ENCODE peak calls at places on chromosomes 6 and 20, in five cellular contexts. W is heart right ventricle, Q is IMR-90, X is spleen, J is GM13977. P is an unnamed sample.

GRCh38 chr20:22977047-22977785 is 57.9 kb upstream of the SSTR4 start:
- DNase-seq in Q (no peak), J (no peak), X (no peak), W (peak), P (no peak)

GRCh38 chr6:35916056-35916455 is 4.8 kb downstream of the SRPK1 start:
- DNase-seq in X (no peak), Q (no peak), W (no peak), J (no peak), P (no peak)

GRCh38 chr6:168035098-168035660 is 37.7 kb downstream of the KIF25 start:
- DNase-seq in J (no peak), X (peak), Q (peak), W (peak), P (peak)

GRCh38 chr6:109166643-109167042 is 71.3 kb downstream of the CEP57L1 start:
- DNase-seq in W (no peak), Q (no peak), J (no peak), X (no peak), P (no peak)

GRCh38 chr6:105545947-105546710 is 143.2 kb upstream of the PREP start:
- DNase-seq in Q (peak), W (no peak), X (no peak), J (no peak), P (peak)

GRCh38 chr6:37083243-37084138 is 78.0 kb downstream of the FGD2 start:
- DNase-seq in Q (peak), X (peak), J (no peak), W (peak), P (peak)

GRCh38 chr20:53130819-53131218 is 158.7 kb downstream of the TSHZ2 start:
- DNase-seq in Q (no peak), W (no peak), J (no peak), X (no peak), P (no peak)

GRCh38 chr6:130776287-130776925 is 50.8 kb upstream of the SMLR1 start:
- DNase-seq in J (peak), Q (no peak), W (no peak), X (no peak), P (no peak)

GRCh38 chr6:8182209-8182845 is 80.0 kb upstream of the EEF1E1 start:
- DNase-seq in J (no peak), Q (peak), X (no peak), W (no peak), P (no peak)

DNA sequence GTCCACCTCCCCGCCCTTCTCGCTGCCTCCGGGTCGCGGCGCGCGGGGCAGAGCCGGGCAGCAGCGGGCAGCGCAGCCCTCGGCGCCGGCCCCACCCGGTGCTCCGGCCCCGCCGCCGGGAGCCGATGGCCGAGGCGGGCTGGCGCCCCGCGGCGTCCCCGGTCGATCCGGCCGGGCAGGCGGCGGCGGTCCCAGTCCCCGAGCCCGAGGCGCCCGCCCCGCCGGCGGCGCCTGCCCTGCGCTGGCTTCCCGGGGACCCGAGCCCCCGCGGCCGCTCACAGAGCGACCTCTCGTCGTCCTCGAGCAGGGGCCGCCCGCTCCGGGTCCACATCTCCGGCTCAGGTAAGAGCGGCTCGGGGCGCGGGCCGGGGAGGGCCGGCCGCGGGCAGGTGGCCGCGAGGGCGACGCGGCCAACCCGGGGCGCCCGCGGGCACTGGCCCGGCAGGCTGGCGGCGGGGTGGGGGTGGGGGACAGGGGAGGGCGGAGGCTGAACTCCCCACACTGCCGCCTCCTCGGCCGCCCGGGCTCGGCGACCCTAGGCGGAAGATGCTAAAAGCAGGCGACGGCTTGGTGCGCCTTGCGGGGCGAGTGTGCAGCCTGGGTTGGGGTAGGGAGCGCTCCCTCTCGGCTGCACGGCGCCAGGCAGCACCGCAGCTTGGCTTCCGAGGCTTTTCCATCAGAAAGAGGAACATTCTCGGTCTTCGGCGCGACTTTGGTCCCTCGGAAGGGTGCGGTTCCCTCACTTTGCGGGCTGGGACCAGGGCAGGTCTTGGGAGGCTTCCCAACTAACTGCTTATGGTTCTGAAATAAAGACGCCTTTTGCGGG is 25.6 kb upstream of the FUCA2 start:
- DNase-seq in Q (peak), X (peak), J (peak), W (peak), P (peak)
- TF ChIP-seq CTCF in Q (peak), X (no peak), J (peak), W (peak), P (peak)

GRCh38 chr6:159808647-159809046 is 8.6 kb downstream of the PNLDC1 start:
- DNase-seq in X (no peak), W (no peak), Q (no peak), J (no peak), P (no peak)
- TF ChIP-seq CTCF in X (no peak), W (no peak), Q (no peak), J (no peak), P (no peak)

GRCh38 chr6:143233563-143234285 is 173.0 kb downstream of the AIG1 start:
- DNase-seq in Q (no peak), X (no peak), W (no peak), J (no peak), P (no peak)

GRCh38 chr6:143238306-143238705 is 177.6 kb downstream of the AIG1 start:
- DNase-seq in W (no peak), X (no peak), Q (no peak), J (no peak), P (no peak)

GRCh38 chr6:143232849-143233248 is 172.2 kb downstream of the AIG1 start:
- DNase-seq in X (no peak), Q (peak), W (no peak), J (peak), P (peak)

GRCh38 chr6:143234686-143235085 is 174.0 kb downstream of the AIG1 start:
- DNase-seq in Q (no peak), J (no peak), X (no peak), W (no peak), P (no peak)

GRCh38 chr6:143236151-143236788 is 175.6 kb downstream of the AIG1 start:
- DNase-seq in W (no peak), Q (peak), X (no peak), J (no peak), P (peak)
- TF ChIP-seq CTCF in W (no peak), Q (no peak), X (no peak), J (no peak), P (no peak)

GRCh38 chr6:93419304-93420162 is at the start of gene EPHA7:
- DNase-seq in J (peak), W (peak), X (peak), Q (peak), P (no peak)

GRCh38 chr6:93424303-93425064 is 5.1 kb upstream of the EPHA7 start:
- DNase-seq in Q (no peak), X (no peak), J (no peak), W (no peak), P (peak)

GRCh38 chr6:93420163-93420806 is 926 bp upstream of the EPHA7 start:
- DNase-seq in Q (no peak), X (no peak), W (no peak), J (no peak), P (no peak)

GRCh38 chr6:93418448-93419303 is 683 bp downstream of the EPHA7 start:
- DNase-seq in J (peak), W (peak), Q (no peak), X (peak), P (no peak)

GRCh38 chr6:93423542-93423941 is 4.2 kb upstream of the EPHA7 start:
- DNase-seq in Q (no peak), X (no peak), W (no peak), J (no peak), P (peak)
- TF ChIP-seq CTCF in Q (peak), X (no peak), W (peak), J (peak), P (peak)

GRCh38 chr6:160679402-160679769 is 15.3 kb upstream of the LPA start:
- DNase-seq in Q (no peak), W (no peak), X (no peak), J (no peak), P (no peak)
- TF ChIP-seq CTCF in Q (no peak), W (peak), X (no peak), J (no peak), P (no peak)

DNA sequence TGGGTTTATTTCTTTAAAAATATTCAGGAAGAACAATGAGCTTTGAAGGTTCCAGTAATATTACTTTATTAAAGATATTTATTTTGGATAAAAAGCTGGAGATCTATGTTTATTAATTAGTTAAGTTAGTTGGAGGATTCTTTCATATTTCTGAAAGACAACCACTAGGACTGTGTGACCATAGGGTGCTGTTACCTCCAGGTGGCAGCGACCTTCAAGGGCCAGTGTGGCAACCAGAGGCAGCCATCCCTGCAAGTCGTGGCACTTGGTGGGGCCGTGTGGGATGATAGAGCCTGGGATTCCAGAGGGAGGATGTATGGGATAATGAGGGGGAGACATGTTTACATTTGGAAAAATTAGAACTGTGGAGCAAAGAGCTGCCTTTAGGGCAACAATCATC is 95.5 kb upstream of the SCP2D1 start:
- DNase-seq in Q (no peak), X (no peak), W (no peak), J (no peak), P (no peak)
- TF ChIP-seq CTCF in Q (no peak), X (no peak), W (no peak), J (no peak), P (no peak)

GRCh38 chr6:156701961-156702360 is 75.2 kb upstream of the ARID1B start:
- DNase-seq in Q (no peak), W (no peak), X (no peak), J (no peak), P (no peak)
- TF ChIP-seq CTCF in Q (no peak), W (no peak), X (no peak), J (no peak), P (no peak)

GRCh38 chr20:17558941-17559304 is 11.0 kb upstream of the DSTN start:
- DNase-seq in Q (no peak), J (no peak), W (no peak), X (no peak), P (no peak)

GRCh38 chr20:17556842-17557674 is 12.8 kb upstream of the DSTN start:
- DNase-seq in X (no peak), W (peak), J (no peak), Q (peak), P (peak)

GRCh38 chr20:17559338-17559737 is 10.5 kb upstream of the DSTN start:
- DNase-seq in W (no peak), Q (no peak), J (no peak), X (no peak), P (no peak)

GRCh38 chr20:17557675-17558006 is 12.2 kb upstream of the DSTN start:
- DNase-seq in W (no peak), J (no peak), X (no peak), Q (peak), P (peak)

DNA sequence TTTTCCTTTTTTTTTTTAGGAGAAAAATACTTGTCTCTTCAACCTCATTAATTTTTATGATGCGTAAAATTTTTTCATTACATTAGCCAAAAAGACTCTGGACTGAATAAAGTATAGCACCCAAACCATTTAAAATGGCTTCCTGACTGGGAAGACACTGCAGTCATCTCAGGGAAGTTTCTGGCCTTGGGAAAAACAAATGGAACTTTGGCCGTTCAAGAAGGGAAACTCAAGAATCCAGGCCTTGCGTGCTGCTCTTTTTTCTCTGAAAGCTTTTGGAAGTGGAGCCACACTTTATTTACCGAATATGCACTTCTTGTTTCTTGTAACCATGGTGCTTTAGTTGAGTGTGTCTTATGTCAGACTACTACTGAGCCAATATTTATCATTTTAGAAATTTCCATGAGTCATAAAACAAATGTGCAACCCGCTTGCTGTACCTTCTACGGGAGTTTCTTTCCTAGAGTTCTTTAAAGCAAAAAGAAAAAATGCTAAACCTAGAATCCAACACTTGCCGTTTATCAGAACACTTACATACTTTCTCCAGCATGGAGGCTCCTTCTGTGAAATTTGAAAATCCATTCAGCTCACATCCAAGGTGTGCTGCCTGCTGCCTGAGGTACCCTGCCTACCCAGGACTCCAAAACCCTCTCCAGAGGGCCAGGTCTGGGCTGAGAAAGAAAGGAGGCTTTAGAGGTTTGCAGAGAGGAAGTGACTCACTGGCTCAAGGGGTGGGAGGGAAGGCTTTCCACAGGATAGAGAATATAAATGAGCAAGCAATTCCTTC is 11.5 kb upstream of the DSTN start:
- DNase-seq in W (peak), X (no peak), J (no peak), Q (peak), P (peak)
- TF ChIP-seq CTCF in W (no peak), X (no peak), J (no peak), Q (no peak), P (no peak)

DNA sequence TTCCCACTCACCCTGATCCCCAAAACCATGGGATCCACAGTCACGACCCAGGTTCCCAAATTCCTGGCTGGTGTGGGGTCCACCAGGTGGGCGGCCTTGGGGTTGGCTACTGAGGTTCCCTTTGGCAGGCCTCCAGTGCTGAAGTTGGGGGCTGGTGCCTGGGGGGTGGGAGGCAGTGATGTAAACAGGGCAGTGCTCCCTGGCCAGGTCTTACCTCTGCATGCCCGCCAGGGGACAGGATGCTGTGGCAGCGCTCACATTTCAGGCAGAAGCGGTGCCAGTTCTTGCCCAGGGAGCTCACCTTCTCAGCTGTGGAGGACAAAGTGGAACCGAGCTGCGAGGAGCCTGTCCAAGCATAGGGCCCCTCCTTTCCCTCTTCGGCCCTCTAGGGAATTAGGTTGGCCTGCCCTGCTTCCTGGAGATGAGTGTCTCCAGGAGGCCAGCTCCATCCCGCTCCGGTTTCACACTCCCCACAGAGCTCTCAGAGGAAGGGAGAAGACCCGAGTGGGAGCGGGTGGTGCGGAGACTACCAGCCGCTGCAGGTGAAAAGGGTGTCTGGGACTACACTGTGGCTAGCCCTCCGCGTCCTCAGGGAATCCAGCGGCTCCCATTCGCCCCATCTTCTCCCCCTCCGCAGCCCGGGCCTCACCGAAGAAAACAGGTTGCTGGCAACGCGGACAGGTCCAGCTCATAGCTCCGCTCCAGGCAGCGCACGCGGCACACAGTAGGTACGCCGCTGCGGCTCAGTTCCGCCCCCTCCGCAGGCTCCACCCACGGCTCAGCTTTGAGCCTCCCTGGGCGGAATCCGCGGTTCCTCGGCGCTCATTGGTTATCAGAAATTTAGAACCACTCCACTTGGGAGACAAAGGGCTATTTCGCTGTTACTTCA is at the start of gene CRIP3:
- DNase-seq in W (peak), J (peak), Q (no peak), X (peak), P (peak)
- TF ChIP-seq CTCF in W (no peak), J (peak), Q (peak), X (peak), P (peak)